ENCODE peak calls at places on chromosomes 13 and 19, in nine cellular contexts. V, B, K, G, L, W, J, Z and M are unnamed samples.

GRCh38 chr13:34247596-34247995 is 429.6 kb downstream of the RFC3 start:
- DNase-seq in V (no peak), B (peak), K (no peak), G (no peak), L (no peak), W (no peak), J (no peak), Z (no peak), M (no peak)

GRCh38 chr19:37989855-37990254 is 82.8 kb downstream of the SIPA1L3 start:
- DNase-seq in V (peak), B (no peak), K (no peak), G (no peak), L (no peak), W (no peak), J (no peak), Z (no peak), M (no peak)

GRCh38 chr19:45569619-45570421 is 14.8 kb downstream of the OPA3 start:
- DNase-seq in V (peak), B (no peak), K (peak), G (no peak), L (peak), W (no peak), J (peak), Z (peak), M (peak)

GRCh38 chr13:99686157-99686572 is 184.9 kb downstream of the TM9SF2 start:
- DNase-seq in V (peak), B (no peak), K (peak), G (no peak), L (peak), W (peak), J (peak), Z (peak), M (peak)

GRCh38 chr13:110616103-110617101 is 1.1 kb downstream of the NAXD start:
- DNase-seq in V (peak), B (peak), K (peak), G (peak), L (peak), W (peak), J (peak), Z (peak), M (peak)

GRCh38 chr19:55703790-55704215 is 28.8 kb downstream of the EPN1 start:
- DNase-seq in V (peak), B (no peak), K (peak), G (peak), L (peak), W (no peak), J (peak), Z (peak), M (peak)

GRCh38 chr19:19510432-19510831 is 4.9 kb downstream of the TSSK6 start:
- DNase-seq in V (peak), B (peak), K (no peak), G (no peak), L (no peak), W (no peak), J (no peak), Z (no peak), M (no peak)

GRCh38 chr13:77827350-77827749 is 91.3 kb downstream of the EDNRB start:
- DNase-seq in V (peak), B (no peak), K (no peak), G (no peak), L (peak), W (no peak), J (no peak), Z (no peak), M (no peak)

GRCh38 chr19:21128901-21129698 is 12.7 kb upstream of the ZNF431 start:
- DNase-seq in V (peak), B (no peak), K (no peak), G (no peak), L (peak), W (no peak), J (no peak), Z (no peak), M (no peak)

GRCh38 chr19:45645068-45645630 is 6.0 kb upstream of the EML2 start:
- DNase-seq in V (no peak), B (no peak), K (no peak), G (no peak), L (no peak), W (no peak), J (no peak), Z (no peak), M (no peak)

GRCh38 chr19:37855098-37855497 is 51.3 kb downstream of the WDR87 start:
- DNase-seq in V (peak), B (peak), K (peak), G (no peak), L (peak), W (peak), J (peak), Z (no peak), M (peak)

GRCh38 chr13:113935523-113935922 is 38.4 kb downstream of the C13orf46 start:
- DNase-seq in V (no peak), B (no peak), K (no peak), G (peak), L (no peak), W (no peak), J (no peak), Z (no peak), M (peak)

GRCh38 chr19:14871619-14872230 is 14.2 kb downstream of the OR7A17 start:
- DNase-seq in V (peak), B (peak), K (peak), G (no peak), L (peak), W (peak), J (no peak), Z (peak), M (no peak)

GRCh38 chr19:49147923-49148682 is 7.1 kb downstream of the HRC start:
- DNase-seq in V (no peak), B (no peak), K (no peak), G (no peak), L (no peak), W (no peak), J (no peak), Z (no peak), M (no peak)
- H3K4me3 ChIP-seq in V (peak), B (no peak), K (no peak), G (no peak), L (no peak), W (no peak), J (peak), Z (no peak), M (peak)

GRCh38 chr19:18160441-18160791 is 7.5 kb downstream of the PIK3R2 start:
- DNase-seq in V (no peak), B (no peak), K (no peak), G (no peak), L (no peak), W (no peak), J (no peak), Z (no peak), M (no peak)

GRCh38 chr19:18159810-18160209 is 6.8 kb downstream of the PIK3R2 start:
- DNase-seq in V (no peak), B (no peak), K (no peak), G (no peak), L (no peak), W (no peak), J (no peak), Z (no peak), M (no peak)

GRCh38 chr19:18161691-18162039 is 8.7 kb downstream of the PIK3R2 start:
- DNase-seq in V (no peak), B (no peak), K (no peak), G (no peak), L (no peak), W (no peak), J (no peak), Z (no peak), M (no peak)

GRCh38 chr19:18158471-18158870 is 5.5 kb downstream of the PIK3R2 start:
- DNase-seq in V (no peak), B (no peak), K (no peak), G (no peak), L (no peak), W (no peak), J (no peak), Z (no peak), M (no peak)

GRCh38 chr19:18160792-18161690 is 8.1 kb downstream of the PIK3R2 start:
- DNase-seq in V (peak), B (no peak), K (peak), G (peak), L (peak), W (peak), J (peak), Z (peak), M (peak)
- H3K4me3 ChIP-seq in V (no peak), B (peak), K (peak), G (peak), L (peak), W (peak), J (peak), Z (peak), M (peak)

DNA sequence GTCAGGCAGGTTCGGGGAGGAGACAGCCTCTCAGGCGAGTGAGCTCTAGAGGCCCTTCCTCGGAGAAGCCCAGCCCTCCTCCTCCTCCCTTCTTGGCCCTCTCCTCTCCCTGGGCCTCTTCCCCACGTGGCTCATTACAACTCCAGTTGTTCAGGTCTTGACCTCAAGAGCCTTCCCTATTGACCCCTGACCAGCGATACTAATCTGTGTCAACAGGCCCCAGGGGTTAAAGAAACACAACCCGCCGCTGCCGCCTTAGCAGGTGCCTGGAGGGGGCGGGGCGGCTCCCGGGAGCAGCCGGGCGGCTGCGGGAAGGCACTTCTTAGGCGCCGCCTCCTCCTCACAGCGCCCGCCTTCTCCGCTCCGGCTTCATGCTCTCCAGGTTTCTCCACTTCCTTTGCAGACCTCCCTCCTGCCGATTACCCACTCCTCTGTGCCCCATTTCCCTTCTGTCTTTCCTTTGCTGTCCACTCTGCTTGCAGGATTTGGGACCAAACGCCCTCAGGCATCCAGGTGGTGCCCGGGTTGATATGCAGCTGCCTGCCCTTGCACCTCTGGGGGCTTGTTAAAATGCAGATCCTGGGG is 51.0 kb downstream of the LYL1 start:
- DNase-seq in V (peak), B (peak), K (peak), G (peak), L (peak), W (peak), J (peak), Z (peak), M (peak)
- H3K4me3 ChIP-seq in V (no peak), B (no peak), K (no peak), G (peak), L (no peak), W (no peak), J (peak), Z (no peak), M (no peak)

DNA sequence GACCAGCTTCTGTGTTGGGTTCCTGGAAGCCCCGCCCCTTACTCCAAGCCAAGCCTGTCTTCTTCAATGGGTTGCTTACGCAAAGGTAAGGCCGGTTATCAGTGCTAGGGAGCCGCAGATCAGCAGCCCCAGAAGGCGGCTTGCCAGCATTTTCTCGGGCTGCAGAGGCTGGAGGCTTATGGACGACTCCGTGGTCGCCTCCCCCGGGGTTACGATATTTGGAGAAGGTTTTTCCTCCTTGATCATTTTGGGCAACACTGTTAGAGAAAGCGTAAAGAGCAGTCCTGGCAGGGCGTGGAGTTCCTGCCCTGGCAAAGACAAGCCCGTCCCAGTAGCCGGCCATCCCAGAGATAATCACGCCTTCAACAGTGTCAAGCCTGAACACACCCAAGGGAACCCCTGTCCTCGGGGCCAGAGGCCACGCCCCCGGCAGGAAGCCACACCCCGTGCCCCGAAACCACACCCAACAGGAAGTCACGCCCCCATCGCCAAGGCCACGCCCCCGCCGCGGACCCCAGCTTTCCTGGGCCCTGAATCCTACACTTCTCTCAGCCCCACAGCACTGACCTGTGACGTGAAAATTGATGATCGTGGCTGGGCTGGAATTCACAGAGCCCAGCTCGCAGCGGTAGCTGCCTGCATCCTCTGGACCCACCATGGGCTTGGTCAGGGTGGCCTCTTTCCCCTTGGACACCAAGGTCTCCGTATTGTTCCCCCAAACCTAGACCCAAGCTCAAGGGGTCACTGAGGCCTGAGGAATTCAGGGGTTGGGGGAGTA is 1.0 kb upstream of the RASIP1 start:
- DNase-seq in V (no peak), B (peak), K (no peak), G (peak), L (no peak), W (no peak), J (peak), Z (peak), M (peak)
- H3K4me3 ChIP-seq in V (no peak), B (no peak), K (no peak), G (no peak), L (no peak), W (no peak), J (peak), Z (no peak), M (no peak)

DNA sequence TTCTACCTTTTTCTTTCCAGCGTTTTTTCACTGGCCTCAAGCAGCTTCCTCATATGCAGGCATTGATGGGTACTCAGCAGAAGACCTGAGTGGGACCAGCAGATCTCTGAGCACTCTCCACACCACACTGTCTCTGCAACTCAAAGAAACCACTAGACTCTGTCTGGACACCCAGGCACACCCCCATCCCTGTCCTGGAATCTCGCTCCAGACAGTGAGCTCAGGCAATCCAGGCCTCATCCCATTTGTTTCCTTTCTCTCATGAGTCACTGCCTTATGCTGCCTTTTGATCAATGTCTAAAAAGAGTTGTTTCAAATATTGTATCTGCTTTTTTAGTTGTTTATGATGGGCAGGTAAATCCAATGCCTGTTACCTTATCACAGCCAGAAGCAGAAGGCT is 19.7 kb upstream of the POP4 start:
- DNase-seq in V (no peak), B (no peak), K (no peak), G (no peak), L (no peak), W (no peak), J (no peak), Z (no peak), M (no peak)
- H3K4me3 ChIP-seq in V (no peak), B (no peak), K (no peak), G (no peak), L (no peak), W (no peak), J (no peak), Z (no peak), M (no peak)